ENCODE peak calls at places on chromosome 22, in seven cellular contexts. V is SIG-M5; N is HTR-8/SVneo; J is stimulated activated CD4-positive, alpha-beta T cell treated with anti-CD3 and anti-CD28 coated beads, Interleukin-2, amount 100 ng/mL, for 4 hours; O is NCI-H524; L is iris pigment epithelial cell; X is A549. M is an unnamed sample.

GRCh38 chr22:39710380-39711117 is 140.0 kb downstream of the CACNA1I start:
- DNase-seq in L (no peak), X (no peak), J (no peak), N (no peak), O (no peak), V (no peak), M (no peak)

GRCh38 chr22:41976961-41977566 is 7.8 kb downstream of the SEPTIN3 start:
- DNase-seq in X (no peak), J (no peak), L (no peak), N (no peak), O (peak), V (no peak), M (no peak)

GRCh38 chr22:31192513-31192912 is 19.6 kb upstream of the LIMK2 start:
- DNase-seq in J (no peak), N (no peak), V (no peak), X (no peak), O (no peak), L (peak), M (no peak)

GRCh38 chr22:24189249-24190158 is 8.2 kb downstream of the SUSD2 start:
- DNase-seq in L (peak), V (no peak), O (no peak), N (peak), J (no peak), X (peak), M (peak)

GRCh38 chr22:22061085-22062077 is 78.8 kb upstream of the TOP3B start:
- DNase-seq in L (peak), O (no peak), V (peak), N (no peak), J (no peak), X (peak), M (no peak)

GRCh38 chr22:48248901-48249455 is 1486.5 kb downstream of the TBC1D22A start:
- DNase-seq in N (no peak), J (no peak), X (no peak), O (no peak), V (no peak), L (no peak), M (no peak)

GRCh38 chr22:19903031-19903430 is 38.5 kb upstream of the COMT start:
- DNase-seq in X (no peak), O (no peak), N (no peak), J (no peak), V (no peak), L (no peak), M (no peak)

GRCh38 chr22:48071305-48071704 is 1308.9 kb downstream of the TBC1D22A start:
- DNase-seq in V (no peak), L (no peak), O (no peak), N (no peak), J (no peak), X (no peak), M (no peak)

GRCh38 chr22:27809226-27809625 is 7.7 kb upstream of the MN1 start:
- DNase-seq in L (no peak), O (peak), N (no peak), V (no peak), J (no peak), X (no peak), M (no peak)

GRCh38 chr22:46078241-46079092 is 71.9 kb upstream of the PPARA start:
- DNase-seq in J (no peak), V (no peak), X (peak), L (no peak), O (peak), N (no peak), M (peak)

GRCh38 chr22:22886546-22886945 is 1.1 kb upstream of the IGLL5 start:
- DNase-seq in V (no peak), X (no peak), L (no peak), J (no peak), N (no peak), O (no peak), M (no peak)

GRCh38 chr22:32590556-32590955 is 115.9 kb downstream of the FBXO7 start:
- DNase-seq in L (peak), V (no peak), N (no peak), J (no peak), X (no peak), O (no peak), M (no peak)

GRCh38 chr22:48744967-48745841 is 1082.5 kb downstream of the BRD1 start:
- DNase-seq in O (no peak), N (no peak), L (no peak), X (no peak), J (no peak), V (no peak), M (no peak)

GRCh38 chr22:50169774-50170341 is 673 bp upstream of the PANX2 start:
- DNase-seq in V (no peak), N (no peak), J (peak), L (no peak), O (no peak), X (no peak), M (no peak)